ENCODE peak calls at places on chromosome 14, in four cellular contexts. One of them, this sample, is unnamed.

GRCh38 chr14:41668346-41668745 is 61.7 kb downstream of the LRFN5 start:
- DNase-seq in AG08396: no peak
- DNase-seq in GM12878: no peak
- DNase-seq in KBM-7: no peak
- DNase-seq in this sample: no peak

GRCh38 chr14:63039800-63040380 is 5.4 kb downstream of the KCNH5 start:
- DNase-seq in KBM-7: peak
- DNase-seq in AG08396: peak
- DNase-seq in GM12878: no peak
- DNase-seq in this sample: no peak

GRCh38 chr14:75493580-75494130 is 28.6 kb upstream of the BATF start:
- DNase-seq in GM12878: no peak
- DNase-seq in KBM-7: no peak
- DNase-seq in AG08396: no peak
- DNase-seq in this sample: no peak

GRCh38 chr14:104677506-104678332 is 11.7 kb upstream of the INF2 start:
- DNase-seq in AG08396: peak
- DNase-seq in KBM-7: peak
- DNase-seq in GM12878: no peak
- DNase-seq in this sample: no peak

GRCh38 chr14:61750708-61751474 is 11.3 kb upstream of the SNAPC1 start:
- DNase-seq in GM12878: peak
- DNase-seq in AG08396: peak
- DNase-seq in KBM-7: peak
- DNase-seq in this sample: peak

GRCh38 chr14:29709490-29709889 is 218.2 kb downstream of the PRKD1 start:
- DNase-seq in KBM-7: no peak
- DNase-seq in GM12878: no peak
- DNase-seq in AG08396: no peak
- DNase-seq in this sample: no peak

GRCh38 chr14:67704484-67705089 is 2.9 kb downstream of the RDH12 start:
- DNase-seq in AG08396: peak
- DNase-seq in KBM-7: peak
- DNase-seq in GM12878: peak
- DNase-seq in this sample: peak

GRCh38 chr14:100882991-100883788 is 20.3 kb downstream of the RTL1 start:
- DNase-seq in AG08396: no peak
- DNase-seq in KBM-7: no peak
- DNase-seq in GM12878: no peak
- DNase-seq in this sample: no peak